ENCODE peak calls at places on chromosomes 2 and 18, in four cellular contexts. One of them, this sample, is unnamed.

GRCh38 chr2:190627881-190628412 is 20.9 kb upstream of the NAB1 start:
- DNase-seq in fibroblast of mammary gland: no peak
- DNase-seq in NCI-H1436: peak
- DNase-seq in HuH-7.5: no peak
- DNase-seq in this sample: no peak

GRCh38 chr2:38740851-38741541 is 10.2 kb downstream of the SRSF7 start:
- DNase-seq in fibroblast of mammary gland: peak
- DNase-seq in NCI-H1436: no peak
- DNase-seq in HuH-7.5: no peak
- DNase-seq in this sample: no peak

GRCh38 chr2:178256382-178257053 is 62.2 kb downstream of the OSBPL6 start:
- DNase-seq in fibroblast of mammary gland: no peak
- DNase-seq in NCI-H1436: no peak
- DNase-seq in HuH-7.5: no peak
- DNase-seq in this sample: no peak

GRCh38 chr2:116487336-116487735 is 1327.2 kb upstream of the DDX18 start:
- DNase-seq in NCI-H1436: no peak
- DNase-seq in fibroblast of mammary gland: no peak
- DNase-seq in HuH-7.5: no peak
- DNase-seq in this sample: no peak

GRCh38 chr2:238701066-238701906 is 146.6 kb upstream of the TWIST2 start:
- DNase-seq in HuH-7.5: no peak
- DNase-seq in fibroblast of mammary gland: no peak
- DNase-seq in NCI-H1436: no peak
- DNase-seq in this sample: no peak

GRCh38 chr18:48942086-48942485 is 8.7 kb downstream of the SMAD7 start:
- DNase-seq in NCI-H1436: no peak
- DNase-seq in fibroblast of mammary gland: no peak
- DNase-seq in HuH-7.5: no peak
- DNase-seq in this sample: no peak

GRCh38 chr2:86158286-86158685 is 37.0 kb downstream of the IMMT start:
- DNase-seq in fibroblast of mammary gland: no peak
- DNase-seq in HuH-7.5: no peak
- DNase-seq in NCI-H1436: no peak
- DNase-seq in this sample: no peak

GRCh38 chr2:111898703-111899514 is 502 bp downstream of the MERTK start:
- DNase-seq in NCI-H1436: no peak
- DNase-seq in fibroblast of mammary gland: no peak
- DNase-seq in HuH-7.5: peak
- DNase-seq in this sample: no peak

GRCh38 chr2:6177796-6178195 is 485.6 kb downstream of the SOX11 start:
- DNase-seq in HuH-7.5: no peak
- DNase-seq in NCI-H1436: no peak
- DNase-seq in fibroblast of mammary gland: no peak
- DNase-seq in this sample: no peak

GRCh38 chr2:72920317-72921087 is 3.2 kb downstream of the EMX1 start:
- DNase-seq in NCI-H1436: no peak
- DNase-seq in fibroblast of mammary gland: peak
- DNase-seq in HuH-7.5: peak
- DNase-seq in this sample: peak

GRCh38 chr2:10232096-10232815 is 70.4 kb upstream of the HPCAL1 start:
- DNase-seq in HuH-7.5: no peak
- DNase-seq in NCI-H1436: no peak
- DNase-seq in fibroblast of mammary gland: no peak
- DNase-seq in this sample: no peak

GRCh38 chr2:30149513-30149912 is 2.7 kb downstream of the YPEL5 start:
- DNase-seq in fibroblast of mammary gland: no peak
- DNase-seq in NCI-H1436: no peak
- DNase-seq in HuH-7.5: peak
- DNase-seq in this sample: no peak

GRCh38 chr2:211487746-211488145 is 931.3 kb downstream of the CPS1 start:
- DNase-seq in NCI-H1436: no peak
- DNase-seq in fibroblast of mammary gland: no peak
- DNase-seq in HuH-7.5: no peak
- DNase-seq in this sample: no peak

GRCh38 chr18:62759704-62760402 is 44.5 kb downstream of the PHLPP1 start:
- DNase-seq in fibroblast of mammary gland: peak
- DNase-seq in NCI-H1436: no peak
- DNase-seq in HuH-7.5: no peak
- DNase-seq in this sample: no peak

GRCh38 chr2:46045888-46046287 is 251.3 kb upstream of the EPAS1 start:
- DNase-seq in NCI-H1436: no peak
- DNase-seq in HuH-7.5: no peak
- DNase-seq in fibroblast of mammary gland: no peak
- DNase-seq in this sample: no peak

GRCh38 chr2:121085801-121086200 is 199.2 kb downstream of the TFCP2L1 start:
- DNase-seq in fibroblast of mammary gland: no peak
- DNase-seq in HuH-7.5: no peak
- DNase-seq in NCI-H1436: no peak
- DNase-seq in this sample: no peak

GRCh38 chr2:40097691-40098376 is 318.8 kb upstream of the THUMPD2 start:
- DNase-seq in HuH-7.5: no peak
- DNase-seq in fibroblast of mammary gland: peak
- DNase-seq in NCI-H1436: no peak
- DNase-seq in this sample: no peak

GRCh38 chr18:21979759-21980158 is 189.6 kb upstream of the GATA6 start:
- DNase-seq in fibroblast of mammary gland: no peak
- DNase-seq in HuH-7.5: no peak
- DNase-seq in NCI-H1436: no peak
- DNase-seq in this sample: no peak

GRCh38 chr2:86335865-86336321 is 1.5 kb downstream of the REEP1 start:
- DNase-seq in HuH-7.5: no peak
- DNase-seq in NCI-H1436: no peak
- DNase-seq in fibroblast of mammary gland: no peak
- DNase-seq in this sample: no peak

GRCh38 chr2:237662671-237663093 is 35.3 kb downstream of the LRRFIP1 start:
- DNase-seq in fibroblast of mammary gland: peak
- DNase-seq in HuH-7.5: no peak
- DNase-seq in NCI-H1436: peak
- DNase-seq in this sample: no peak

GRCh38 chr2:8860239-8860638 is 22.8 kb upstream of the KIDINS220 start:
- DNase-seq in NCI-H1436: no peak
- DNase-seq in fibroblast of mammary gland: no peak
- DNase-seq in HuH-7.5: no peak
- DNase-seq in this sample: no peak

GRCh38 chr2:62144689-62145477 is 51.0 kb upstream of the B3GNT2 start:
- DNase-seq in fibroblast of mammary gland: no peak
- DNase-seq in HuH-7.5: no peak
- DNase-seq in NCI-H1436: no peak
- DNase-seq in this sample: no peak

GRCh38 chr2:20416723-20417122 is 30.2 kb upstream of the RHOB start:
- DNase-seq in HuH-7.5: no peak
- DNase-seq in NCI-H1436: no peak
- DNase-seq in fibroblast of mammary gland: no peak
- DNase-seq in this sample: no peak

GRCh38 chr2:213932-214693 is 49.7 kb downstream of the SH3YL1 start:
- DNase-seq in NCI-H1436: no peak
- DNase-seq in fibroblast of mammary gland: no peak
- DNase-seq in HuH-7.5: no peak
- DNase-seq in this sample: no peak

GRCh38 chr18:785242-785641 is 26.8 kb downstream of the YES1 start:
- DNase-seq in NCI-H1436: no peak
- DNase-seq in fibroblast of mammary gland: no peak
- DNase-seq in HuH-7.5: no peak
- DNase-seq in this sample: no peak

GRCh38 chr18:7566587-7567486 is at the start of gene PTPRM:
- DNase-seq in NCI-H1436: peak
- DNase-seq in HuH-7.5: peak
- DNase-seq in fibroblast of mammary gland: peak
- DNase-seq in this sample: peak

GRCh38 chr2:188181035-188181434 is 110.6 kb upstream of the GULP1 start:
- DNase-seq in NCI-H1436: no peak
- DNase-seq in fibroblast of mammary gland: no peak
- DNase-seq in HuH-7.5: no peak
- DNase-seq in this sample: no peak

GRCh38 chr18:61082976-61083630 is 250.1 kb upstream of the CDH20 start:
- DNase-seq in fibroblast of mammary gland: no peak
- DNase-seq in HuH-7.5: no peak
- DNase-seq in NCI-H1436: no peak
- DNase-seq in this sample: no peak

GRCh38 chr2:36287363-36288275 is 68.0 kb upstream of the CRIM1 start:
- DNase-seq in fibroblast of mammary gland: peak
- DNase-seq in HuH-7.5: no peak
- DNase-seq in NCI-H1436: no peak
- DNase-seq in this sample: no peak